ENCODE peak calls at places on chromosomes 7 and 10, in four cellular contexts. P is WTC11, E is SK-N-SH, O is H1. X is an unnamed sample.

GRCh38 chr10:6770846-6771245 is 190.8 kb upstream of the PRKCQ start:
- DNase-seq in P (no peak), O (no peak), E (no peak), X (no peak)

GRCh38 chr10:30674796-30675195 is 45.2 kb upstream of the LYZL2 start:
- DNase-seq in O (no peak), E (no peak), P (no peak), X (no peak)

GRCh38 chr10:2949948-2950354 is 117.4 kb upstream of the PFKP start:
- DNase-seq in O (no peak), E (no peak), P (no peak), X (no peak)

GRCh38 chr7:79272066-79272669 is 181.3 kb downstream of the MAGI2 start:
- DNase-seq in E (peak; percentile 41), O (no peak), P (no peak), X (peak; percentile 13)

GRCh38 chr10:120744040-120744439 is 107.1 kb upstream of the WDR11 start:
- DNase-seq in P (no peak), E (no peak), O (no peak), X (no peak)

GRCh38 chr10:4736608-4737007 is 89.4 kb upstream of the AKR1E2 start:
- DNase-seq in O (no peak), E (no peak), P (no peak), X (no peak)

GRCh38 chr10:101061814-101062230 is at the start of gene KAZALD1:
- DNase-seq in E (no peak), P (no peak), O (no peak), X (no peak)

GRCh38 chr10:132544744-132545658 is 7.4 kb downstream of the INPP5A start:
- DNase-seq in O (no peak), E (no peak), P (peak; percentile 8), X (peak; percentile 37)

GRCh38 chr7:16562456-16563220 is 36.0 kb downstream of the LRRC72 start:
- DNase-seq in P (no peak), E (no peak), O (no peak), X (no peak)

GRCh38 chr7:16556359-16556758 is 29.7 kb downstream of the LRRC72 start:
- DNase-seq in E (no peak), O (no peak), P (no peak), X (no peak)

GRCh38 chr7:16561943-16562342 is 35.3 kb downstream of the LRRC72 start:
- DNase-seq in P (no peak), E (no peak), O (no peak), X (no peak)

GRCh38 chr7:16563281-16564022 is 36.8 kb downstream of the LRRC72 start:
- DNase-seq in P (no peak), O (no peak), E (no peak), X (no peak)

DNA sequence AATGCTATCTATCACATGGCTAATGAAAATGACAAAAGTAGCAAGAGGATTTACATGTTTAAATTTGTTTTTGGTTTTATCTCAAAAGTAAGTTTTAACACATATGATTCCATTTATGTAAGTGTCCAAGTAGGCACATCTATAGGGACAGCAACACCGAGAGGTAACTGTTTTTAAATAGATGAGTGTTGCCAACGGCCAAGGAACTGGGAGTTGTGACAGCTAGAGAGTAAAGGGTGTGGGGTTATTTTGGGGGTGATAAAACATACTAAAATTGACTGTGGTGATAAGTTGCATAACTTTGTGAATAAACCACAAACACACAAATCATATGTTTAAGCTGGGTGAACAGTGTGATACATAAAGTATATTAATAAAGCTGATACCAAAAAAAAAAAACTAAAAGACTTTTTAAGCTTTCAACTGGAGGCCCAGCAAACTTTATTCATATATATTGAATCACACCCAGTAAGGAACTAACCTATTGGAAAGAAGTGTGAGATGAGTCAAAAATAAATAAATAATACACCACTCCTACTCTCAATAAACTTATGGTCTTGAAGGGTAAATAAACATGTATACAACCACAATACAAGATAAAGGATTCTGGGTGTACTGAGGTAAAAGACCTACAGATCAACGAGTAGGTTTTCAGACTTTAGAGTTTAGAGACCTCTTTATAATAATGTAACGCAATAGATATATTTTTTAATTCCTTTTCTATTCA is 33.0 kb downstream of the LRRC72 start:
- DNase-seq in O (no peak), E (no peak), P (no peak), X (no peak)
- TF ChIP-seq TEAD4 in O (no peak), E (no peak), P (no peak), X (no peak)

GRCh38 chr7:140732436-140732835 is 35.9 kb downstream of the NDUFB2 start:
- DNase-seq in O (no peak), E (no peak), P (no peak), X (no peak)
- TF ChIP-seq TEAD4 in O (no peak), E (no peak), P (no peak), X (no peak)

GRCh38 chr10:24375510-24375909 is 166.6 kb downstream of the KIAA1217 start:
- DNase-seq in O (no peak), P (no peak), E (no peak), X (no peak)
- TF ChIP-seq TEAD4 in O (no peak), P (no peak), E (no peak), X (no peak)

DNA sequence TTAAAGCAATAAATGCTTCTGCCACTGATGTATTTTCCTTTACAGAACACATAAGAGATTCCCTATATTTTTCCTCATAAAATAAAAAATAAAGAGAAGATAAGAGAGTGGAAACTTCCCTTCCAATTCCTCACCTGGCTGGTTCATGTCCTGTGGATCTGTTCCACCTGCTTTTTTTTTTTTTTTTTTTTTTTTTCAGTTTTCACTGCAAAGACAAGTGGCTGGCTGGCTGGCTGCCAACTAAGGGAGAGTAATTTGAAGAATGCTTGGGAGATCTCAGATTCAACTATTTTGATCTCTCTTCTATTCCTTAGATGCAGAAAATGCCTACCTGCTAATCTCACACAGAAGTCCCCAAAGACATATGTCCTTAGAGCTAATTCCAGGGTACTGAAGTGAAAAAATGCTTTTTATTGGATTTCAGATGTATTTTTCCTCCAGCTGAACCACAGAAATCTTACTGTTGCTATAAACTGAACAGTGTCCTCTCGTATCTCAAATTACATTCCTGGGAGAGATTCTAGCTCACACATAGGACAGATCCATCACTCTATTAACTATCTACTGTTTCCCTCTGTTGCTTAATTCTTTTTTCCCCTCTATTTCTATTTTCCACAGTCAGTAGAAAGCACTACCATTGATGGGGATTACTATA is 120.8 kb downstream of the NRCAM start:
- DNase-seq in P (no peak), E (peak; percentile 30), O (no peak), X (no peak)
- TF ChIP-seq TEAD4 in P (no peak), E (no peak), O (no peak), X (no peak)

GRCh38 chr10:114635797-114636550 is 22.1 kb downstream of the ABLIM1 start:
- DNase-seq in O (no peak), E (no peak), P (no peak), X (no peak)
- TF ChIP-seq TEAD4 in O (no peak), E (no peak), P (no peak), X (no peak)

DNA sequence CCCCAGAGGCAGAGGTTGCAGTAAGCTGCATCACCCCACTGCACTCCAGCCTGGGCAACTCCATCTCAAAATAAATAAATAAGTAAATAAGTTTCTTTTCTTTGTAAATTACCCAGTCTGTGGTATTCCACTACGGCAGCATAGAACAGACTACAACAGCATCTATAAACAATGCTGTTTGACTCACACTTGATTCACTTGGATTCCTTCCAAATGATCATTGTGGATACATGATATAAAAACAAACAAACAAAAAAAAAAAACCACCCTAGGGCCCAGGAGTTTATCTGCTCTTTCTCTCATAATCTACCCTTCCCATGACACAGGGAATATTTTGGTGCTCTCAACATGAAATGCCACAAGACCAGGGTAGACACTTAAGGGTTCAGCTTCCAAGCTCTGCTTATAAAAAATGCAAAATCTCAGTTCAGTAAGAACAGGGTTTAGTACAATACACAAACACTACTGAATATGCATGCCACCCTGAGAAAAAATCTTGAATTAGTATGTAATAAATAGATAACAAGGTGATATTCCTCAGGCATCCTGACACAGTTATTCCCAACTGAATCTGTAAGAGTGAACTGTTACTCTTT is 200.9 kb downstream of the FAM107B start:
- DNase-seq in O (no peak), P (no peak), E (no peak), X (no peak)
- TF ChIP-seq TEAD4 in O (no peak), P (no peak), E (no peak), X (no peak)